ENCODE peak calls at places on chromosomes 1 and 21, in ten cellular contexts. One of them, this sample, is unnamed.

GRCh38 chr1:104341944-104342343 is 592.2 kb downstream of the AMY1C start:
- DNase-seq in heart left ventricle: no peak
- DNase-seq in pancreas: no peak
- DNase-seq in cardiac muscle cell: no peak
- DNase-seq in BJ: no peak
- DNase-seq in IMR-90: no peak
- DNase-seq in dorsolateral prefrontal cortex: no peak
- DNase-seq in GM23338: no peak
- DNase-seq in AG04449: no peak
- DNase-seq in left ventricle myocardium inferior: no peak
- DNase-seq in this sample: no peak

GRCh38 chr21:41742073-41742875 is 24.6 kb downstream of the RIPK4 start:
- DNase-seq in heart left ventricle: peak
- DNase-seq in pancreas: no peak
- DNase-seq in cardiac muscle cell: no peak
- DNase-seq in BJ: no peak
- DNase-seq in IMR-90: no peak
- DNase-seq in dorsolateral prefrontal cortex: no peak
- DNase-seq in GM23338: no peak
- DNase-seq in AG04449: no peak
- DNase-seq in left ventricle myocardium inferior: no peak
- DNase-seq in this sample: no peak

GRCh38 chr1:154198756-154199562 is 7.1 kb upstream of the TPM3 start:
- DNase-seq in heart left ventricle: no peak
- DNase-seq in pancreas: no peak
- DNase-seq in cardiac muscle cell: peak
- DNase-seq in BJ: no peak
- DNase-seq in IMR-90: peak
- DNase-seq in dorsolateral prefrontal cortex: no peak
- DNase-seq in GM23338: peak
- DNase-seq in AG04449: no peak
- DNase-seq in left ventricle myocardium inferior: no peak
- DNase-seq in this sample: peak

GRCh38 chr1:93608188-93609109 is 73.2 kb downstream of the BCAR3 start:
- DNase-seq in heart left ventricle: peak
- DNase-seq in pancreas: no peak
- DNase-seq in cardiac muscle cell: no peak
- DNase-seq in BJ: no peak
- DNase-seq in IMR-90: peak
- DNase-seq in dorsolateral prefrontal cortex: no peak
- DNase-seq in GM23338: no peak
- DNase-seq in AG04449: no peak
- DNase-seq in left ventricle myocardium inferior: peak
- DNase-seq in this sample: no peak

GRCh38 chr1:31736675-31737074 is 27.5 kb downstream of the ADGRB2 start:
- DNase-seq in heart left ventricle: no peak
- DNase-seq in pancreas: peak
- DNase-seq in cardiac muscle cell: no peak
- DNase-seq in BJ: no peak
- DNase-seq in IMR-90: no peak
- DNase-seq in dorsolateral prefrontal cortex: peak
- DNase-seq in GM23338: no peak
- DNase-seq in AG04449: no peak
- DNase-seq in left ventricle myocardium inferior: no peak
- DNase-seq in this sample: no peak

GRCh38 chr1:221712198-221712684 is 29.6 kb downstream of the DUSP10 start:
- DNase-seq in heart left ventricle: no peak
- DNase-seq in pancreas: no peak
- DNase-seq in cardiac muscle cell: no peak
- DNase-seq in BJ: peak
- DNase-seq in IMR-90: peak
- DNase-seq in dorsolateral prefrontal cortex: no peak
- DNase-seq in GM23338: no peak
- DNase-seq in AG04449: peak
- DNase-seq in left ventricle myocardium inferior: no peak
- DNase-seq in this sample: no peak

GRCh38 chr1:41547336-41547735 is 62.9 kb upstream of the EDN2 start:
- DNase-seq in heart left ventricle: no peak
- DNase-seq in pancreas: no peak
- DNase-seq in cardiac muscle cell: no peak
- DNase-seq in BJ: no peak
- DNase-seq in IMR-90: no peak
- DNase-seq in dorsolateral prefrontal cortex: peak
- DNase-seq in GM23338: no peak
- DNase-seq in AG04449: no peak
- DNase-seq in left ventricle myocardium inferior: no peak
- DNase-seq in this sample: no peak

GRCh38 chr1:66809736-66810326 is 8.8 kb upstream of the INSL5 start:
- DNase-seq in heart left ventricle: no peak
- DNase-seq in pancreas: no peak
- DNase-seq in cardiac muscle cell: no peak
- DNase-seq in BJ: no peak
- DNase-seq in IMR-90: peak
- DNase-seq in dorsolateral prefrontal cortex: no peak
- DNase-seq in GM23338: no peak
- DNase-seq in AG04449: no peak
- DNase-seq in left ventricle myocardium inferior: no peak
- DNase-seq in this sample: no peak

GRCh38 chr1:160538985-160539651 is 16.1 kb upstream of the SLAMF6 start:
- DNase-seq in heart left ventricle: no peak
- DNase-seq in pancreas: no peak
- DNase-seq in cardiac muscle cell: no peak
- DNase-seq in BJ: no peak
- DNase-seq in IMR-90: no peak
- DNase-seq in dorsolateral prefrontal cortex: no peak
- DNase-seq in GM23338: no peak
- DNase-seq in AG04449: no peak
- DNase-seq in left ventricle myocardium inferior: no peak
- DNase-seq in this sample: peak

GRCh38 chr1:46708121-46708520 is 10.8 kb downstream of the EFCAB14 start:
- DNase-seq in heart left ventricle: no peak
- DNase-seq in pancreas: no peak
- DNase-seq in cardiac muscle cell: no peak
- DNase-seq in BJ: no peak
- DNase-seq in IMR-90: peak
- DNase-seq in dorsolateral prefrontal cortex: no peak
- DNase-seq in GM23338: no peak
- DNase-seq in AG04449: no peak
- DNase-seq in left ventricle myocardium inferior: no peak
- DNase-seq in this sample: no peak

GRCh38 chr1:76141898-76142297 is 67.4 kb downstream of the ST6GALNAC3 start:
- DNase-seq in heart left ventricle: no peak
- DNase-seq in pancreas: no peak
- DNase-seq in cardiac muscle cell: no peak
- DNase-seq in BJ: no peak
- DNase-seq in IMR-90: no peak
- DNase-seq in dorsolateral prefrontal cortex: no peak
- DNase-seq in GM23338: peak
- DNase-seq in AG04449: no peak
- DNase-seq in left ventricle myocardium inferior: no peak
- DNase-seq in this sample: no peak

GRCh38 chr1:15701784-15702183 is 17.7 kb downstream of the PLEKHM2 start:
- DNase-seq in heart left ventricle: no peak
- DNase-seq in pancreas: no peak
- DNase-seq in cardiac muscle cell: no peak
- DNase-seq in BJ: no peak
- DNase-seq in IMR-90: no peak
- DNase-seq in dorsolateral prefrontal cortex: no peak
- DNase-seq in GM23338: no peak
- DNase-seq in AG04449: no peak
- DNase-seq in left ventricle myocardium inferior: no peak
- DNase-seq in this sample: no peak

GRCh38 chr1:15700510-15700909 is 16.4 kb downstream of the PLEKHM2 start:
- DNase-seq in heart left ventricle: no peak
- DNase-seq in pancreas: no peak
- DNase-seq in cardiac muscle cell: no peak
- DNase-seq in BJ: no peak
- DNase-seq in IMR-90: peak
- DNase-seq in dorsolateral prefrontal cortex: no peak
- DNase-seq in GM23338: no peak
- DNase-seq in AG04449: no peak
- DNase-seq in left ventricle myocardium inferior: no peak
- DNase-seq in this sample: no peak

GRCh38 chr1:15693371-15693770 is 9.3 kb downstream of the PLEKHM2 start:
- DNase-seq in heart left ventricle: no peak
- DNase-seq in pancreas: no peak
- DNase-seq in cardiac muscle cell: no peak
- DNase-seq in BJ: no peak
- DNase-seq in IMR-90: no peak
- DNase-seq in dorsolateral prefrontal cortex: no peak
- DNase-seq in GM23338: no peak
- DNase-seq in AG04449: no peak
- DNase-seq in left ventricle myocardium inferior: no peak
- DNase-seq in this sample: no peak

GRCh38 chr1:15698201-15698600 is 14.1 kb downstream of the PLEKHM2 start:
- DNase-seq in heart left ventricle: no peak
- DNase-seq in pancreas: no peak
- DNase-seq in cardiac muscle cell: no peak
- DNase-seq in BJ: no peak
- DNase-seq in IMR-90: no peak
- DNase-seq in dorsolateral prefrontal cortex: no peak
- DNase-seq in GM23338: no peak
- DNase-seq in AG04449: no peak
- DNase-seq in left ventricle myocardium inferior: no peak
- DNase-seq in this sample: no peak

DNA sequence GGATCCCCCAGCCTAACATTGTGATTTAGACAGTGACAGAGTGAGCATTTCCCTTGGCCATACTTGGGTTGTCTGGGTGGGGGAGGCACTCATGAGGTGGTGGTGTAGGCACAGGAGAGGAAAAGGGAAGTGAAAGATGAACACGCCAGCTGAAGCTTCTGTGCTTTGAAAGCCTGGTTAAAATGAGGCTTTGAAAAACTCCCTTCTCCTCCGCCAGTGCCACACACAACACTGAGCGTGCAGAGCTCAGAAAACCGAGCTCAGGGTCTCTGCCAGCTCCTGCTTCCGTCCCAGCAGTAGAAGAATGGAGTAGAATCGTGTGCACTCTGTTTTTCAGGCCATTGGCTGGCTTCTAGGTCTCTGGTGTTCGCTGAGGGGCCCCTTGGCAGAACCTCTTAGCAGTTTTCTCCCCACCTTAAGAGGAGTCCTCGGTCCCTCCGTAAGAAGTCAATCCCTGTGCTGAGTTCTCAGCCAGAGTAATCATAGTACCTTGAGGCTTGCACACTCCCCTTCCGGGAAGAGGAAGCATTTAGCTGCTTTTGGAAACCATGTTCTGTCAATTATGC is 12.9 kb downstream of the PLEKHM2 start:
- DNase-seq in heart left ventricle: no peak
- DNase-seq in pancreas: no peak
- DNase-seq in cardiac muscle cell: no peak
- DNase-seq in BJ: no peak
- DNase-seq in IMR-90: no peak
- DNase-seq in dorsolateral prefrontal cortex: peak
- DNase-seq in GM23338: no peak
- DNase-seq in AG04449: no peak
- DNase-seq in left ventricle myocardium inferior: no peak
- DNase-seq in this sample: no peak
- H3K4me3 ChIP-seq in heart left ventricle: no peak
- H3K4me3 ChIP-seq in pancreas: no peak
- H3K4me3 ChIP-seq in cardiac muscle cell: no peak
- H3K4me3 ChIP-seq in BJ: no peak
- H3K4me3 ChIP-seq in IMR-90: no peak
- H3K4me3 ChIP-seq in dorsolateral prefrontal cortex: peak
- H3K4me3 ChIP-seq in GM23338: no peak
- H3K4me3 ChIP-seq in AG04449: no peak
- H3K4me3 ChIP-seq in left ventricle myocardium inferior: no peak
- H3K4me3 ChIP-seq in this sample: no peak

GRCh38 chr1:97050501-97050900 is 328.9 kb downstream of the PTBP2 start:
- DNase-seq in heart left ventricle: no peak
- DNase-seq in pancreas: no peak
- DNase-seq in cardiac muscle cell: peak
- DNase-seq in BJ: no peak
- DNase-seq in IMR-90: peak
- DNase-seq in dorsolateral prefrontal cortex: no peak
- DNase-seq in GM23338: peak
- DNase-seq in AG04449: no peak
- DNase-seq in left ventricle myocardium inferior: no peak
- DNase-seq in this sample: peak
- TF ChIP-seq CTCF in heart left ventricle: no peak
- TF ChIP-seq CTCF in pancreas: no peak
- TF ChIP-seq CTCF in cardiac muscle cell: peak
- TF ChIP-seq CTCF in BJ: peak
- TF ChIP-seq CTCF in IMR-90: peak
- TF ChIP-seq CTCF in dorsolateral prefrontal cortex: peak
- TF ChIP-seq CTCF in GM23338: peak
- TF ChIP-seq CTCF in AG04449: peak
- TF ChIP-seq CTCF in left ventricle myocardium inferior: peak
- TF ChIP-seq CTCF in this sample: peak

DNA sequence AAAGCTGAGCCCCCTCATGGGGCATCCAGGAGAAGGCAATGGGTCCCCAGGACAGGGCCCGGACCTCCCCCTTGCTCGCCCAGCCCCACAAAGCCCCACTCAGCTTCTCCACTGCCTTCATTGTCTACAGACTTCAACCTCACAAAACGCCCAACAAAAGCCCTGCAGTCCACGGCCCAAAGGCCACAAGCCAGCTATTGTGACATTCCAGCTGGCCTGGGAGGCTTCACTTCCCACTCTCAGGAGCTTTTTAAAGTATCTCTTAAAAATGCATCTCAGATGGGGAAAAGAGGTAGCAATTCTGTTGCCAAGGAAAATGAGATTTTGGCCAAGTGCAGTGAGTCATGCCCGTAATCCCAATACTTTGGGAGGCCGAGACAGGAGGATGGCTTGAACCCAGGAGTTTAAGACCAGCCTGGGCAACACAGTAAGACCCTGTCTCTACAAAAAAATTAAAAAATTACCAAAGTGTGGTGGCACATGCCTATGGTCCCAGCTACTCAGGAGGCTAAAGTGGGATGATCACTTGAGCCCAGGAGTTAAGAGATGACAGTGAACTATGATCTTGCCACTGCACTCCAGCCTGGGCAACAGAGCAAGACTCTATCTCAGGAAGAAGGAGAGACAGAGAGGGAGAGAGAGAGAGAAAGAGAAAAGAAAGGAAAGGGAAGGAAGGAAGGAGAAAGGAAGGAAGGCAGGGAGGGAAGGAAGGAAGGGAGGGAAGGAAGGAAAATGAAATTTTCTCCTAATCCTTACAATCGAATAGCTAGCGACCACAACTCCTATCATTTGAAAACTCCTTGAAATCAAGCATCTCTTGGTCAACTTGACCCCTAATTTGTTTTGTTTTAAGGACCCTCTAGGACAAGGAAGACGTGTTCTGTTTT is 31.4 kb upstream of the TARDBP start:
- DNase-seq in heart left ventricle: peak
- DNase-seq in pancreas: no peak
- DNase-seq in cardiac muscle cell: no peak
- DNase-seq in BJ: peak
- DNase-seq in IMR-90: no peak
- DNase-seq in dorsolateral prefrontal cortex: peak
- DNase-seq in GM23338: no peak
- DNase-seq in AG04449: no peak
- DNase-seq in left ventricle myocardium inferior: peak
- DNase-seq in this sample: no peak
- H3K4me3 ChIP-seq in heart left ventricle: no peak
- H3K4me3 ChIP-seq in pancreas: no peak
- H3K4me3 ChIP-seq in cardiac muscle cell: no peak
- H3K4me3 ChIP-seq in BJ: no peak
- H3K4me3 ChIP-seq in IMR-90: no peak
- H3K4me3 ChIP-seq in dorsolateral prefrontal cortex: peak
- H3K4me3 ChIP-seq in GM23338: peak
- H3K4me3 ChIP-seq in AG04449: no peak
- H3K4me3 ChIP-seq in left ventricle myocardium inferior: peak
- H3K4me3 ChIP-seq in this sample: no peak

GRCh38 chr1:109255097-109255651 is 5.8 kb downstream of the CELSR2 start:
- DNase-seq in heart left ventricle: peak
- DNase-seq in pancreas: no peak
- DNase-seq in cardiac muscle cell: no peak
- DNase-seq in BJ: no peak
- DNase-seq in IMR-90: no peak
- DNase-seq in dorsolateral prefrontal cortex: no peak
- DNase-seq in GM23338: peak
- DNase-seq in AG04449: no peak
- DNase-seq in left ventricle myocardium inferior: no peak
- DNase-seq in this sample: no peak
- TF ChIP-seq CTCF in heart left ventricle: no peak
- TF ChIP-seq CTCF in pancreas: no peak
- TF ChIP-seq CTCF in cardiac muscle cell: peak
- TF ChIP-seq CTCF in BJ: no peak
- TF ChIP-seq CTCF in IMR-90: no peak
- TF ChIP-seq CTCF in dorsolateral prefrontal cortex: no peak
- TF ChIP-seq CTCF in GM23338: no peak
- TF ChIP-seq CTCF in AG04449: peak
- TF ChIP-seq CTCF in left ventricle myocardium inferior: no peak
- TF ChIP-seq CTCF in this sample: no peak